ENCODE peak calls at places on chromosomes 3 and 15, in five cellular contexts. B is NCI-H2081; A is stimulated activated CD8-positive, alpha-beta memory T cell treated with anti-CD3 and anti-CD28 coated beads, Interleukin-15, amount 100 ng/mL, for 1 hour; E is activated T-helper 1 cell treated with Interleukin-2 at 50 U/mL for 16 hours; X is NCI-H345. M is an unnamed sample.

GRCh38 chr15:68578960-68579935 is at the start of gene CORO2B:
- DNase-seq in B (peak), A (no peak), E (no peak), X (peak), M (no peak)

GRCh38 chr15:25903024-25903581 is 40.0 kb upstream of the ATP10A start:
- DNase-seq in B (no peak), A (no peak), E (no peak), X (no peak), M (no peak)

GRCh38 chr3:11803977-11804903 is 42.4 kb downstream of the TAMM41 start:
- DNase-seq in B (peak), A (no peak), E (peak), X (peak), M (peak)

GRCh38 chr15:44595656-44596510 is 58.9 kb downstream of the EIF3J start:
- DNase-seq in B (no peak), A (no peak), E (no peak), X (no peak), M (no peak)

GRCh38 chr3:140341213-140341612 is 336.7 kb upstream of the TRIM42 start:
- DNase-seq in B (peak), A (no peak), E (no peak), X (peak), M (no peak)

GRCh38 chr3:142904639-142905441 is 16.0 kb upstream of the PCOLCE2 start:
- DNase-seq in B (no peak), A (no peak), E (no peak), X (no peak), M (peak)

GRCh38 chr3:171542976-171543375 is 82.8 kb upstream of the TNIK start:
- DNase-seq in B (no peak), A (no peak), E (no peak), X (no peak), M (no peak)

GRCh38 chr15:73295630-73296286 is 73.0 kb downstream of the HCN4 start:
- DNase-seq in B (no peak), A (no peak), E (no peak), X (no peak), M (no peak)

GRCh38 chr3:39000008-39000450 is 51.7 kb downstream of the SCN11A start:
- DNase-seq in B (peak), A (no peak), E (no peak), X (peak), M (no peak)

GRCh38 chr3:158531334-158531733 is 39.7 kb upstream of the MLF1 start:
- DNase-seq in B (peak), A (no peak), E (no peak), X (peak), M (no peak)

GRCh38 chr3:56190130-56190529 is 278.1 kb downstream of the ERC2 start:
- DNase-seq in B (no peak), A (no peak), E (no peak), X (no peak), M (no peak)

GRCh38 chr15:92910451-92910850 is 10.3 kb downstream of the CHD2 start:
- DNase-seq in B (no peak), A (no peak), E (no peak), X (no peak), M (no peak)

GRCh38 chr3:12993623-12994356 is 79.4 kb downstream of the IQSEC1 start:
- DNase-seq in B (no peak), A (no peak), E (no peak), X (no peak), M (no peak)

GRCh38 chr15:83320831-83321230 is 36.4 kb upstream of the BNC1 start:
- DNase-seq in B (no peak), A (no peak), E (no peak), X (no peak), M (no peak)

GRCh38 chr3:120908803-120909601 is 997 bp downstream of the STXBP5L start:
- DNase-seq in B (no peak), A (no peak), E (no peak), X (no peak), M (no peak)

GRCh38 chr3:196519738-196520122 is 4.6 kb upstream of the SMCO1 start:
- DNase-seq in B (no peak), A (no peak), E (no peak), X (no peak), M (peak)

GRCh38 chr3:31086698-31087097 is 192.2 kb upstream of the GADL1 start:
- DNase-seq in B (no peak), A (no peak), E (no peak), X (no peak), M (no peak)

GRCh38 chr3:154194869-154195268 is 73.7 kb downstream of the ARHGEF26 start:
- DNase-seq in B (no peak), A (no peak), E (no peak), X (no peak), M (no peak)

GRCh38 chr15:100898661-100899462 is 19.2 kb downstream of the ALDH1A3 start:
- DNase-seq in B (no peak), A (no peak), E (no peak), X (no peak), M (no peak)

GRCh38 chr3:161349529-161350278 is 21.6 kb downstream of the SPTSSB start:
- DNase-seq in B (no peak), A (no peak), E (peak), X (no peak), M (no peak)

GRCh38 chr15:49984436-49984835 is 134.6 kb downstream of the ATP8B4 start:
- DNase-seq in B (no peak), A (no peak), E (no peak), X (no peak), M (no peak)

GRCh38 chr15:65204931-65205655 is 6.2 kb downstream of the CILP start:
- DNase-seq in B (no peak), A (no peak), E (no peak), X (no peak), M (no peak)

GRCh38 chr15:62066663-62067447 is at the start of gene C2CD4A:
- DNase-seq in B (peak), A (peak), E (peak), X (peak), M (peak)

GRCh38 chr3:176767385-176767784 is 429.9 kb downstream of the TBL1XR1 start:
- DNase-seq in B (no peak), A (no peak), E (no peak), X (no peak), M (no peak)

GRCh38 chr3:169134194-169134593 is 529.3 kb downstream of the MECOM start:
- DNase-seq in B (no peak), A (no peak), E (no peak), X (no peak), M (no peak)

GRCh38 chr15:89138999-89139612 is 50.9 kb downstream of the ABHD2 start:
- DNase-seq in B (no peak), A (no peak), E (no peak), X (no peak), M (no peak)

GRCh38 chr3:52523386-52524257 is 10.0 kb downstream of the NT5DC2 start:
- DNase-seq in B (no peak), A (no peak), E (no peak), X (no peak), M (no peak)

GRCh38 chr3:125119752-125120369 is 64.1 kb upstream of the HEG1 start:
- DNase-seq in B (no peak), A (no peak), E (no peak), X (no peak), M (no peak)

GRCh38 chr3:160618363-160618762 is 53.0 kb upstream of the KPNA4 start:
- DNase-seq in B (no peak), A (no peak), E (no peak), X (peak), M (no peak)

GRCh38 chr3:154018100-154018696 is 103.0 kb upstream of the ARHGEF26 start:
- DNase-seq in B (peak), A (peak), E (no peak), X (peak), M (peak)

GRCh38 chr3:145183261-145183660 is 977.7 kb downstream of the PLOD2 start:
- DNase-seq in B (no peak), A (no peak), E (no peak), X (no peak), M (no peak)

GRCh38 chr3:112817271-112817670 is 29.4 kb downstream of the CD200R1L start:
- DNase-seq in B (no peak), A (no peak), E (no peak), X (no peak), M (no peak)

GRCh38 chr15:44340410-44340809 is 51.9 kb downstream of the GOLM2 start:
- DNase-seq in B (no peak), A (no peak), E (no peak), X (no peak), M (no peak)

GRCh38 chr15:71223516-71223915 is 108.2 kb downstream of the THSD4 start:
- DNase-seq in B (no peak), A (no peak), E (no peak), X (no peak), M (no peak)

GRCh38 chr3:129087138-129087702 is 26.6 kb downstream of the GP9 start:
- DNase-seq in B (no peak), A (no peak), E (no peak), X (no peak), M (no peak)

GRCh38 chr3:57856675-57857074 is 100.6 kb downstream of the SLMAP start:
- DNase-seq in B (no peak), A (no peak), E (no peak), X (no peak), M (no peak)

GRCh38 chr15:97692317-97693015 is 268.0 kb upstream of the ARRDC4 start:
- DNase-seq in B (peak), A (no peak), E (no peak), X (no peak), M (no peak)

M was measured in stimulated activated effector memory CD8-positive, alpha-beta T cell treated with anti-CD3 and anti-CD28 coated beads, Interleukin-12 subunit alpha, Interleukin-12 subunit beta, amount 100 ng/mL, for 72 hours.